ENCODE peak calls at places on chromosome 11, in five cellular contexts. I is cardiac fibroblast, D is right atrium auricular region, H is body of pancreas, V is left ventricle myocardium inferior. C is an unnamed sample.

GRCh38 chr11:114162719-114163123 is 103.2 kb downstream of the ZBTB16 start:
- DNase-seq in V (peak), H (peak), D (peak), I (peak), C (no peak)

GRCh38 chr11:82858556-82859091 is 41.6 kb downstream of the PRCP start:
- DNase-seq in V (no peak), H (no peak), D (no peak), I (peak), C (no peak)

GRCh38 chr11:118609380-118610219 is 2.2 kb downstream of the PHLDB1 start:
- DNase-seq in H (peak), V (no peak), I (peak), D (peak), C (peak)

GRCh38 chr11:105265859-105266258 is 126.3 kb upstream of the CARD18 start:
- DNase-seq in H (no peak), I (peak), V (no peak), D (no peak), C (no peak)

GRCh38 chr11:94183886-94184264 is 55.2 kb downstream of the PANX1 start:
- DNase-seq in V (peak), I (peak), D (peak), H (peak), C (peak)

GRCh38 chr11:128379587-128380279 is 207.6 kb downstream of the ETS1 start:
- DNase-seq in V (no peak), H (no peak), D (no peak), I (no peak), C (no peak)

GRCh38 chr11:46278387-46279173 is 1.1 kb downstream of the CREB3L1 start:
- DNase-seq in V (peak), D (no peak), I (peak), H (peak), C (peak)

GRCh38 chr11:71502026-71502425 is 25.0 kb upstream of the KRTAP5-7 start:
- DNase-seq in I (no peak), V (no peak), H (no peak), D (no peak), C (no peak)

GRCh38 chr11:127345819-127346459 is 345.4 kb upstream of the KIRREL3 start:
- DNase-seq in I (peak), D (no peak), H (peak), V (peak), C (peak)

GRCh38 chr11:18270102-18270501 is 4.0 kb downstream of the SAA1 start:
- DNase-seq in I (no peak), D (no peak), H (no peak), V (no peak), C (no peak)

GRCh38 chr11:128868851-128869671 is 2.0 kb upstream of the KCNJ1 start:
- DNase-seq in I (no peak), V (no peak), D (no peak), H (no peak), C (no peak)

GRCh38 chr11:70423523-70424505 is 25.5 kb downstream of the CTTN start:
- DNase-seq in I (peak), D (no peak), V (no peak), H (no peak), C (peak)

DNA sequence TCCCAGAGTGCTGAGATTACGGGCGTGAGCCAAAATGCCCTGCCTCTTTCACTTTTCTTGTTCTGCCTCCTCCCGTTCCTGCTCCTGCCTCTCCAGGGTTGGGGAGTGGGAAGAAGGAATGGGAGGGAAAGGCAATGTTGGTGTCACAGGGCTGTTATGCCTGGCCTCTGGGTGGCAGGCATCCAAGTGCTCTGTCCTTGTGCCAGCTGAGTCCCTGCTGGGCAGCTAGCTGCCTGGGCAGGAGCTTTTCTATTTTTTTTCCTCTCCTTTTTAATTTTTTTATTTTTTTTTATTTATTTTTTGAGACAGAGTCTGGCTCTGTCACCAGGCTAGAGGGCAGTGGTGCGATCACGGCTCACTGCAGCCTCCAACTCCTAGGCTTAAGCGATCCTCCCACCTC is 4.1 kb upstream of the SAC3D1 start:
- DNase-seq in I (peak), H (peak), D (no peak), V (peak), C (no peak)
- TF ChIP-seq CTCF in I (no peak), H (no peak), D (no peak), V (no peak), C (no peak)

GRCh38 chr11:6646040-6646439 is 9.6 kb downstream of the DCHS1 start:
- DNase-seq in H (no peak), V (peak), D (peak), I (peak), C (peak)
- H3K4me3 ChIP-seq in H (no peak), V (peak), D (peak), I (no peak), C (no peak)

DNA sequence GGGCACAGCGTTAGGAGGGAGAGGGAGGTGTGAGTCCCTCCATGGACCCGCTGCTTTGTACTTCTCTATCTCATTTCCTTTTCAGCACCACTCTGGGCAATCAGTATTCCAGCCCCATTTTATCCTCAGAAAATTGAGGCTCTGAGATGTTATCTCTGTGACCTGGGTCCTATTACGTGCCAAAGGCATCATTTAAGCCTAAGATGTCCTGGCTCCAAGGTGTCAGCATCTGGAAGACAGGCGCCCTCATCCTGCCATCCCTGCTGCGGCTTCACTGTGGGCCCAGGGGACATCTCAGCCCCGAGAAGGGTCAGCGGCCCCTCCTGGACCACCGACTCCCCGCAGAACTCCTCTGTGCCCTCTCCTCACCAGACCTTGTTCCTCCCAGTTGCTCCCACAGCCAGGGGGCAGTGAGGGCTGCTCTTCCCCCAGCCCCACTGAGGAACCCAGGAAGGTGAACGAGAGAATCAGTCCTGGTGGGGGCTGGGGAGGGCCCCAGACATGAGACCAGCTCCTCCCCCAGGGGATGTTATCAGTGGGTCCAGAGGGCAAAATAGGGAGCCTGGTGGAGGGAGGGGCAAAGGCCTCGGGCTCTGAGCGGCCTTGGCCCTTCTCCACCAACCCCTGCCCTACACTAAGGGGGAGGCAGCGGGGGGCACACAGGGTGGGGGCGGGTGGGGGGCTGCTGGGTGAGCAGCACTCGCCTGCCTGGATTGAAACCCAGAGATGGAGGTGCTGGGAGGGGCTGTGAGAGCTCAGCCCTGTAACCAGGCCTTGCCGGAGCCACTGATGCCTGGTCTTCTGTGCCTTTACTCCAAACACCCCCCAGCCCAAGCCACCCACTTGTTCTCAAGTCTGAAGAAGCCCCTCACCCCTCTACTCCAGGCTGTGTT is 829 bp upstream of the APOC3 start:
- DNase-seq in V (no peak), H (no peak), D (no peak), I (no peak), C (no peak)
- TF ChIP-seq CTCF in V (no peak), H (no peak), D (no peak), I (no peak), C (no peak)

DNA sequence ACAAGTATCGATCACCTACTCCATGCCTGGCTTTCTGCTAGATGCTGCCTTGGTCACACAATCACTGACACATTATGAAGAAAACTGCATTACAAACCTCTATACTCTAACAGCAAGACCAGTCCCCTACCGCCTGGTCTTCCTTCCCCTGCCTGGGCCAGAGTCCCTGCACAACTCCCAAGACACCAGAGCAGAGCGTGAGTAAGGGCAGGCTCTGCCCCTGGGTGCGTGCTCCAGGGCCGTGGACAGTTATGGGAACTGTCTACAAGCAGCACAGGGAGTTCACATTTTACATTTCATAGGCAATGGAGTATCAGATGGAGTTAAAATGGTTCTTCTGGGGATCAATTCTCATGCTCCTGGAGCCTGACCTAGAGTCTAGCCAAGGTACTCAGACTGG is 6.5 kb downstream of the FZD4 start:
- DNase-seq in I (no peak), H (no peak), V (no peak), D (no peak), C (no peak)
- H3K4me3 ChIP-seq in I (no peak), H (no peak), V (peak), D (peak), C (no peak)

GRCh38 chr11:64667154-64667745 is 55.7 kb downstream of the NRXN2 start:
- DNase-seq in I (no peak), D (no peak), V (peak), H (no peak), C (no peak)
- TF ChIP-seq CTCF in I (no peak), D (no peak), V (no peak), H (no peak), C (no peak)

GRCh38 chr11:14356342-14356741 is 2.6 kb downstream of the RRAS2 start:
- DNase-seq in I (no peak), D (no peak), H (no peak), V (no peak), C (no peak)
- H3K4me3 ChIP-seq in I (no peak), D (no peak), H (no peak), V (no peak), C (peak)

DNA sequence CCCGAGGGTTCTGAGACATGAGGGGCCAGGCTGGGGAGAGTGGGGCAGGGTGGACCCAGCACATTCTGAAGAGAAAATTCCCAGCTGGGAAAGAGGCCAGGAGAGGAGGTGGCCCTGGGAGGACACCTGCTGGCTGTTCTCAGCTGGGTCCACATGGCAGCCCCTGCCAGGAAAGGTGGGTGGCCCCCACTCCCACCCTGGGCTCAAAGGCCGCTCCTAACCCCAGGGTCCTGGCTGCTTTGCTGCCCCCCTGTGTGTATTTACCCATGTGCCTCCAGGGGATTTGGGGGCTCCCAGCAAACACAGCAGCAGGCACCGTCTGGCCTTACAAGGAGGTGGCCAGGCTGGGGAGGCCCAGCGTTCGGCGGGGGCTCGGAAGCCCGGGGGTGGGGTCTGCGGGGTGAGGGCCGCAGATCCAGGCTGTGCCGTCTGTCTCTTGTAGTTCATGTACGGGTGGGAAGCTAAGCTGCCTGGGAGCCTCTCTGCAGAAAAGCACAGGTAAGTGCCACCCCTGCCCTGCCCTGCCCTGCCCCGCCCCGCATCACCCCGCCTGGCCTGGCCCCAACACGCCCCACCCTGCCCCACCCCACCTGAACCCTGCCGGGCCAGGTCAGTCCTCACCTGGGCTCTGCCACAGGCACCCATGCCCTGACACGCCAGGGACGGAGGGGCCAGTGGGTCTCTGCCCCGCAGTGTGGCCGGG is 10.6 kb downstream of the MUC5B start:
- DNase-seq in H (peak), D (no peak), V (peak), I (no peak), C (no peak)
- TF ChIP-seq CTCF in H (no peak), D (no peak), V (no peak), I (no peak), C (no peak)